ENCODE peak calls at places on chromosome 5, in five cellular contexts. T is stomach, D is right cardiac atrium, F is GM12878, R is PC-9. E is an unnamed sample. For H3K4me1, the result is how much of the 10 kb centered on the place peaks cover.

GRCh38 chr5:7976411-7977190 is 107.7 kb downstream of the MTRR start:
- DNase-seq in R (no peak), D (no peak), T (no peak), F (no peak), E (no peak)

GRCh38 chr5:42944989-42945388 is 95.1 kb downstream of the ANXA2R start:
- DNase-seq in R (peak), D (no peak), F (no peak), T (no peak), E (no peak)

GRCh38 chr5:120613729-120614128 is 149.6 kb downstream of the PRR16 start:
- DNase-seq in T (no peak), D (no peak), F (no peak), R (no peak), E (no peak)

GRCh38 chr5:84597904-84598303 is 213.2 kb upstream of the EDIL3 start:
- DNase-seq in R (no peak), T (no peak), D (no peak), F (no peak), E (no peak)

GRCh38 chr5:160174780-160175437 is 54.4 kb upstream of the FABP6 start:
- DNase-seq in F (no peak), T (no peak), R (no peak), D (no peak), E (no peak)

GRCh38 chr5:10903786-10904560 is 142.9 kb upstream of the DAP start:
- DNase-seq in T (no peak), F (no peak), D (no peak), R (no peak), E (no peak)

GRCh38 chr5:135441919-135442318 is 5.2 kb downstream of the DCANP1 start:
- DNase-seq in R (no peak), F (no peak), D (no peak), T (no peak), E (no peak)

GRCh38 chr5:122007445-122008010 is 45.8 kb downstream of the SRFBP1 start:
- DNase-seq in R (no peak), D (no peak), T (no peak), F (no peak), E (no peak)

GRCh38 chr5:170571331-170571731 is 67.5 kb downstream of the KCNIP1 start:
- DNase-seq in R (peak), D (no peak), F (no peak), T (no peak), E (no peak)

GRCh38 chr5:173486826-173487225 is 129.6 kb downstream of the BOD1 start:
- DNase-seq in R (no peak), F (no peak), T (no peak), D (no peak), E (no peak)

GRCh38 chr5:125041798-125042197 is 295.4 kb upstream of the ZNF608 start:
- DNase-seq in F (no peak), D (no peak), R (no peak), T (no peak), E (no peak)
- H3K4me1 ChIP-seq in F (under half), D (under half), R (under half), T (under half), E (under half)

GRCh38 chr5:14266686-14267085 is 123.5 kb downstream of the TRIO start:
- DNase-seq in F (no peak), R (no peak), T (no peak), D (no peak), E (no peak)
- H3K4me1 ChIP-seq in F (under half), R (half or more), T (under half), D (under half), E (under half)

GRCh38 chr5:139764250-139764791 is 31.3 kb upstream of the PSD2 start:
- DNase-seq in D (peak), F (no peak), R (no peak), T (no peak), E (no peak)

GRCh38 chr5:139763584-139764249 is 31.9 kb upstream of the PSD2 start:
- DNase-seq in D (no peak), T (no peak), F (no peak), R (no peak), E (no peak)

GRCh38 chr5:139762624-139763170 is 32.9 kb upstream of the PSD2 start:
- DNase-seq in R (peak), T (no peak), D (no peak), F (no peak), E (no peak)

GRCh38 chr5:139765409-139766217 is 30.0 kb upstream of the PSD2 start:
- DNase-seq in R (no peak), F (no peak), D (peak), T (peak), E (peak)

DNA sequence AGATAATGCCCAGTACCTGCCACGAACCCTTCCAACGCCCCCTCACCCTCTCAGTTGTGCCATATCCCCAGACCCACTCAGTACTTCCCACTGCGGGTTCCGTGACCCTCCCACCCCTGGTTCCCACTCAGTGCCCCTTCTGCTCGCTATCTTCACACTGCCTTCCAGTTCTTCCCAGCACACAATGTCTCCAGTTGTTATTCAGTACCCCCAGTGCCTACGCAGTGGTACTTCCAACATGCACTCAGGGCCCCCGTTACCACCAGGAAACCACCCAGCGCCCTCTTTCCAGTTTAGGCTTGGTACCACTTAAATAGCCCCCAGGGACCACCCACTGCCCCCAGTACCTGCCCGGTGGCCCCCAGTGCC is 30.6 kb upstream of the PSD2 start:
- DNase-seq in D (no peak), R (no peak), T (no peak), F (no peak), E (no peak)
- H3K4me1 ChIP-seq in D (under half), R (under half), T (under half), F (under half), E (under half)

GRCh38 chr5:1412621-1413020 is 32.6 kb downstream of the SLC6A3 start:
- DNase-seq in R (no peak), T (no peak), F (no peak), D (no peak), E (no peak)

GRCh38 chr5:1414311-1415058 is 30.8 kb downstream of the SLC6A3 start:
- DNase-seq in F (no peak), D (no peak), T (no peak), R (no peak), E (no peak)

GRCh38 chr5:1412163-1412562 is 33.1 kb downstream of the SLC6A3 start:
- DNase-seq in R (no peak), D (no peak), F (no peak), T (no peak), E (no peak)

GRCh38 chr5:1413611-1414241 is 31.5 kb downstream of the SLC6A3 start:
- DNase-seq in R (no peak), T (no peak), F (no peak), D (no peak), E (no peak)

GRCh38 chr5:1413211-1413610 is 32.0 kb downstream of the SLC6A3 start:
- DNase-seq in F (no peak), D (no peak), T (no peak), R (no peak), E (no peak)
- H3K4me1 ChIP-seq in F (under half), D (under half), T (under half), R (under half), E (under half)

DNA sequence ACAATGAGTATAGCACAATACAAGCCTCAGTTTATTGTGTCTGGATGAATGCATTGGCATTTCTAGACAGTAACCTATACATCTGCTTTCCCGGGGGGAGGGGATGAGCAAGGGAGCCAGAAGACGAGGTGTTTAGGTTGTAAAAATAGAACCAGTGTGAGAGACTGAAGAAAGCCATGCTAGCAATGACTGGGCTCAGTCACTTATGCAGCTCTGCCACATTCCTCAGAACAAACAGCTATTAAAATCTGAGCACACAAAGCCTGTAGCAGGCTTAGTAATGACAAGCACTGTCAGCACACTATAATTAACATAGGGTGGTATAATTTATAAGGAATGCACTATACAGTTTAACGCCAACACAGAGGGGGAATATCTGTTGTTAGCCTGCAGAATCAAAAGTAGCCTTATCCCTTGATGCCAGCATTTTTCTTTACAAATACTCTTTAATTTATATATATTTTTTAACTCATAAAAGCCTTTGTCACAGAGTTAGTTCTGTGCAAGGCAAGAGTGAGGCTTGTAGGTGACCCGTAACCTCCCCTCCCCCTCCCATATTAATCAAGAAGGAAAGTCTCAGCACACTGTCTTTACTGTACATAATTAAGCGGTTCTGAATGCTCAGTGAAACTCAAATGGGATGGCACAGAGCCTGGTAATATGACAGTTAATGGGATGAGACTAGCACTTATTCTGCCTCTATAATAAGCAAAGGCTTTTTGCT is 295.4 kb downstream of the CSNK1G3 start:
- DNase-seq in T (no peak), R (peak), D (no peak), F (no peak), E (peak)
- H3K4me1 ChIP-seq in T (under half), R (under half), D (under half), F (under half), E (under half)

GRCh38 chr5:143188083-143188482 is 215.4 kb downstream of the NR3C1 start:
- DNase-seq in T (no peak), R (no peak), D (no peak), F (no peak), E (no peak)
- H3K4me1 ChIP-seq in T (under half), R (under half), D (under half), F (half or more), E (under half)

GRCh38 chr5:69368458-69369368 is 607 bp downstream of the AK6 start:
- DNase-seq in F (no peak), R (peak), D (no peak), T (no peak), E (peak)
- H3K4me1 ChIP-seq in F (under half), R (under half), D (under half), T (under half), E (under half)

DNA sequence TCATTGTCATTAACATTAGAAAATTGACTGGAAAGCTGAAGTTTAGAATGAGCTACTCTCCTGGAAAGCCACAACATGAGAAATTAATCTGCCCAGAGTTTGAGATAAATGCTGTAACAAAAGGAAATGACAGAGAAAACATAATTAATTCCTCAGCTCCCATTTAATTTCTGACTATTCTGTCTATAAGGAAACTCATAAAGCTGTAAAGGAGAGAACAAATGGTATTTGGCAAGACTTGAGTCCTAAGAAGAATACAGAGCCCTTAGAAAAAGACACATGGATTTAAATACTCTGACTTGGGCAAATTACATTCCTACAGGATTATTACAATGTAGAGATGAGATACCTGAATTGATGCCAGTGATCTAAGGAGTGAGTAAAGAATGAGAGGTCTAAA is 624.6 kb upstream of the CHD1 start:
- DNase-seq in D (no peak), R (no peak), T (no peak), F (no peak), E (no peak)
- H3K4me1 ChIP-seq in D (under half), R (under half), T (under half), F (under half), E (under half)